ENCODE peak calls at places on chromosomes 6 and 20, in ten cellular contexts. One of them, this sample, is unnamed.

GRCh38 chr6:130946076-130946475 is 117.0 kb downstream of the EPB41L2 start:
- DNase-seq in HTR-8/SVneo: no peak
- DNase-seq in WERI-Rb-1: no peak
- DNase-seq in activated gamma-delta T cell treated with Interleukin-2 at 50 U/mL for 16 hours: no peak
- DNase-seq in right cardiac atrium: no peak
- DNase-seq in left cardiac atrium: no peak
- DNase-seq in effector memory CD4-positive, alpha-beta T cell: no peak
- DNase-seq in stimulated activated CD4-positive, alpha-beta T cell treated with anti-CD3 and anti-CD28 coated beads, Interleukin-12 subunit alpha, Interleukin-12 subunit beta, amount 100 ng/mL, for 48 hours: no peak
- DNase-seq in KBM-7: no peak
- DNase-seq in activated T-cell treated with anti-CD3 and anti-CD28 coated beads for 1 hour: no peak
- DNase-seq in this sample: no peak

GRCh38 chr6:17505062-17505476 is 95.0 kb upstream of the FAM8A1 start:
- DNase-seq in activated gamma-delta T cell treated with Interleukin-2 at 50 U/mL for 16 hours: no peak
- DNase-seq in effector memory CD4-positive, alpha-beta T cell: no peak
- DNase-seq in KBM-7: peak; percentile 5
- DNase-seq in stimulated activated CD4-positive, alpha-beta T cell treated with anti-CD3 and anti-CD28 coated beads, Interleukin-12 subunit alpha, Interleukin-12 subunit beta, amount 100 ng/mL, for 48 hours: no peak
- DNase-seq in HTR-8/SVneo: no peak
- DNase-seq in activated T-cell treated with anti-CD3 and anti-CD28 coated beads for 1 hour: no peak
- DNase-seq in left cardiac atrium: no peak
- DNase-seq in WERI-Rb-1: no peak
- DNase-seq in right cardiac atrium: no peak
- DNase-seq in this sample: no peak

GRCh38 chr6:72246926-72247325 is 360.6 kb downstream of the RIMS1 start:
- DNase-seq in WERI-Rb-1: peak; percentile 16
- DNase-seq in left cardiac atrium: no peak
- DNase-seq in KBM-7: peak; percentile 3
- DNase-seq in right cardiac atrium: no peak
- DNase-seq in effector memory CD4-positive, alpha-beta T cell: no peak
- DNase-seq in stimulated activated CD4-positive, alpha-beta T cell treated with anti-CD3 and anti-CD28 coated beads, Interleukin-12 subunit alpha, Interleukin-12 subunit beta, amount 100 ng/mL, for 48 hours: no peak
- DNase-seq in activated gamma-delta T cell treated with Interleukin-2 at 50 U/mL for 16 hours: no peak
- DNase-seq in activated T-cell treated with anti-CD3 and anti-CD28 coated beads for 1 hour: no peak
- DNase-seq in HTR-8/SVneo: no peak
- DNase-seq in this sample: no peak

GRCh38 chr6:34922177-34922663 is 33.2 kb downstream of the ANKS1A start:
- DNase-seq in HTR-8/SVneo: no peak
- DNase-seq in activated T-cell treated with anti-CD3 and anti-CD28 coated beads for 1 hour: no peak
- DNase-seq in WERI-Rb-1: no peak
- DNase-seq in activated gamma-delta T cell treated with Interleukin-2 at 50 U/mL for 16 hours: no peak
- DNase-seq in right cardiac atrium: no peak
- DNase-seq in stimulated activated CD4-positive, alpha-beta T cell treated with anti-CD3 and anti-CD28 coated beads, Interleukin-12 subunit alpha, Interleukin-12 subunit beta, amount 100 ng/mL, for 48 hours: no peak
- DNase-seq in KBM-7: no peak
- DNase-seq in left cardiac atrium: no peak
- DNase-seq in effector memory CD4-positive, alpha-beta T cell: no peak
- DNase-seq in this sample: no peak

GRCh38 chr20:26276811-26277210 is 580.2 kb upstream of the ZNF337 start:
- DNase-seq in effector memory CD4-positive, alpha-beta T cell: no peak
- DNase-seq in left cardiac atrium: no peak
- DNase-seq in HTR-8/SVneo: no peak
- DNase-seq in right cardiac atrium: no peak
- DNase-seq in activated gamma-delta T cell treated with Interleukin-2 at 50 U/mL for 16 hours: no peak
- DNase-seq in stimulated activated CD4-positive, alpha-beta T cell treated with anti-CD3 and anti-CD28 coated beads, Interleukin-12 subunit alpha, Interleukin-12 subunit beta, amount 100 ng/mL, for 48 hours: no peak
- DNase-seq in activated T-cell treated with anti-CD3 and anti-CD28 coated beads for 1 hour: no peak
- DNase-seq in WERI-Rb-1: peak; percentile 10
- DNase-seq in KBM-7: no peak
- DNase-seq in this sample: no peak

GRCh38 chr6:38212579-38212978 is 393.1 kb downstream of the ZFAND3 start:
- DNase-seq in effector memory CD4-positive, alpha-beta T cell: no peak
- DNase-seq in right cardiac atrium: no peak
- DNase-seq in activated T-cell treated with anti-CD3 and anti-CD28 coated beads for 1 hour: no peak
- DNase-seq in activated gamma-delta T cell treated with Interleukin-2 at 50 U/mL for 16 hours: no peak
- DNase-seq in stimulated activated CD4-positive, alpha-beta T cell treated with anti-CD3 and anti-CD28 coated beads, Interleukin-12 subunit alpha, Interleukin-12 subunit beta, amount 100 ng/mL, for 48 hours: no peak
- DNase-seq in WERI-Rb-1: no peak
- DNase-seq in left cardiac atrium: no peak
- DNase-seq in KBM-7: no peak
- DNase-seq in HTR-8/SVneo: no peak
- DNase-seq in this sample: no peak

GRCh38 chr20:44702776-44703175 is 12.4 kb upstream of the CCN5 start:
- DNase-seq in stimulated activated CD4-positive, alpha-beta T cell treated with anti-CD3 and anti-CD28 coated beads, Interleukin-12 subunit alpha, Interleukin-12 subunit beta, amount 100 ng/mL, for 48 hours: no peak
- DNase-seq in right cardiac atrium: peak; percentile 96
- DNase-seq in effector memory CD4-positive, alpha-beta T cell: no peak
- DNase-seq in HTR-8/SVneo: peak; percentile 84
- DNase-seq in activated T-cell treated with anti-CD3 and anti-CD28 coated beads for 1 hour: no peak
- DNase-seq in activated gamma-delta T cell treated with Interleukin-2 at 50 U/mL for 16 hours: no peak
- DNase-seq in WERI-Rb-1: no peak
- DNase-seq in KBM-7: no peak
- DNase-seq in left cardiac atrium: peak; percentile 89
- DNase-seq in this sample: peak; percentile 82

GRCh38 chr20:61802721-61803311 is 262.9 kb downstream of the TAF4 start:
- DNase-seq in KBM-7: no peak
- DNase-seq in effector memory CD4-positive, alpha-beta T cell: no peak
- DNase-seq in right cardiac atrium: no peak
- DNase-seq in WERI-Rb-1: no peak
- DNase-seq in activated T-cell treated with anti-CD3 and anti-CD28 coated beads for 1 hour: no peak
- DNase-seq in stimulated activated CD4-positive, alpha-beta T cell treated with anti-CD3 and anti-CD28 coated beads, Interleukin-12 subunit alpha, Interleukin-12 subunit beta, amount 100 ng/mL, for 48 hours: no peak
- DNase-seq in HTR-8/SVneo: no peak
- DNase-seq in left cardiac atrium: no peak
- DNase-seq in activated gamma-delta T cell treated with Interleukin-2 at 50 U/mL for 16 hours: no peak
- DNase-seq in this sample: no peak

GRCh38 chr6:5361371-5361770 is 100.1 kb downstream of the FARS2 start:
- DNase-seq in activated gamma-delta T cell treated with Interleukin-2 at 50 U/mL for 16 hours: no peak
- DNase-seq in WERI-Rb-1: no peak
- DNase-seq in effector memory CD4-positive, alpha-beta T cell: no peak
- DNase-seq in KBM-7: no peak
- DNase-seq in right cardiac atrium: no peak
- DNase-seq in activated T-cell treated with anti-CD3 and anti-CD28 coated beads for 1 hour: no peak
- DNase-seq in stimulated activated CD4-positive, alpha-beta T cell treated with anti-CD3 and anti-CD28 coated beads, Interleukin-12 subunit alpha, Interleukin-12 subunit beta, amount 100 ng/mL, for 48 hours: no peak
- DNase-seq in left cardiac atrium: no peak
- DNase-seq in HTR-8/SVneo: no peak
- DNase-seq in this sample: no peak

GRCh38 chr20:63626424-63627128 is at the start of gene GMEB2:
- DNase-seq in HTR-8/SVneo: peak; percentile 95
- DNase-seq in effector memory CD4-positive, alpha-beta T cell: no peak
- DNase-seq in KBM-7: no peak
- DNase-seq in left cardiac atrium: peak; percentile 81
- DNase-seq in stimulated activated CD4-positive, alpha-beta T cell treated with anti-CD3 and anti-CD28 coated beads, Interleukin-12 subunit alpha, Interleukin-12 subunit beta, amount 100 ng/mL, for 48 hours: peak; percentile 41
- DNase-seq in activated T-cell treated with anti-CD3 and anti-CD28 coated beads for 1 hour: no peak
- DNase-seq in WERI-Rb-1: peak; percentile 74
- DNase-seq in right cardiac atrium: peak; percentile 91
- DNase-seq in activated gamma-delta T cell treated with Interleukin-2 at 50 U/mL for 16 hours: peak; percentile 64
- DNase-seq in this sample: peak; percentile 76

This sample was measured in testis.